ENCODE peak calls at places on chromosomes 6 and 20, in ten cellular contexts. Q is HS-5; W is central memory CD4-positive, alpha-beta T cell; I is NCI-H460; Z is amniotic stem cell; G is T-helper 2 cell; B is SHP77; K is activated CD8-positive, alpha-beta memory T cell treated with anti-CD3 and anti-CD28 coated beads, Interleukin-2, amount 50 U/mL, for 4 hours; Y is K562; L is stimulated activated CD4-positive, alpha-beta T cell treated with anti-CD3 and anti-CD28 coated beads, Interleukin-4, amount 100 ng/mL, for 1 hour. F is an unnamed sample.

GRCh38 chr6:40347571-40348011 is 239.6 kb downstream of the LRFN2 start:
- DNase-seq in I (no peak), W (no peak), Z (no peak), L (no peak), Q (no peak), K (no peak), B (no peak), G (no peak), Y (no peak), F (no peak)

GRCh38 chr6:127547909-127548649 is 28.9 kb upstream of the C6orf58 start:
- DNase-seq in Z (no peak), K (no peak), Y (no peak), Q (no peak), B (no peak), I (no peak), L (no peak), W (no peak), G (no peak), F (no peak)

GRCh38 chr6:46993846-46994245 is 48.3 kb downstream of the ADGRF1 start:
- DNase-seq in I (no peak), Z (peak; percentile 15), G (no peak), Y (no peak), W (no peak), K (no peak), Q (peak; percentile 88), B (no peak), L (no peak), F (no peak)

GRCh38 chr20:33601016-33601415 is 61.1 kb upstream of the C20orf144 start:
- DNase-seq in L (no peak), B (no peak), K (no peak), I (no peak), Z (no peak), W (no peak), Q (no peak), Y (no peak), G (no peak), F (no peak)

GRCh38 chr6:28789553-28790083 is 134.2 kb downstream of the TRIM27 start:
- DNase-seq in Z (no peak), Q (peak; percentile 68), I (peak; percentile 71), L (no peak), K (no peak), B (peak; percentile 29), Y (peak; percentile 62), G (no peak), W (no peak), F (no peak)

GRCh38 chr20:1005452-1006027 is 3.4 kb upstream of the RSPO4 start:
- DNase-seq in Z (no peak), K (peak; percentile 13), L (peak; percentile 5), Q (peak; percentile 3), I (peak; percentile 12), W (no peak), Y (peak; percentile 68), B (peak; percentile 7), G (no peak), F (no peak)

GRCh38 chr20:1854246-1854645 is 41.0 kb upstream of the SIRPA start:
- DNase-seq in Z (no peak), B (no peak), G (no peak), Q (no peak), K (no peak), L (no peak), Y (no peak), W (no peak), I (no peak), F (no peak)

GRCh38 chr6:7899046-7899888 is 11.3 kb downstream of the TXNDC5 start:
- DNase-seq in B (no peak), G (no peak), W (no peak), Z (no peak), I (no peak), Q (no peak), K (no peak), Y (peak; percentile 50), L (no peak), F (no peak)

GRCh38 chr6:7413151-7413823 is 23.7 kb downstream of the RIOK1 start:
- DNase-seq in B (no peak), W (no peak), Q (no peak), Y (no peak), L (no peak), I (no peak), Z (no peak), K (no peak), G (no peak), F (no peak)

GRCh38 chr6:715709-716450 is 22.9 kb upstream of the EXOC2 start:
- DNase-seq in G (no peak), L (no peak), K (no peak), I (no peak), Y (no peak), Z (no peak), B (no peak), Q (no peak), W (no peak), F (no peak)

GRCh38 chr20:9179193-9179802 is 110.4 kb downstream of the PLCB4 start:
- DNase-seq in L (no peak), W (no peak), B (no peak), Z (no peak), Q (no peak), K (no peak), G (no peak), I (no peak), Y (no peak), F (no peak)

GRCh38 chr6:168927026-168927425 is 326.6 kb downstream of the THBS2 start:
- DNase-seq in W (no peak), L (no peak), K (no peak), B (no peak), Z (no peak), Q (no peak), G (no peak), Y (no peak), I (no peak), F (no peak)

GRCh38 chr6:149461670-149462069 is 23.1 kb downstream of the ZC3H12D start:
- DNase-seq in G (no peak), I (no peak), Q (no peak), Y (no peak), Z (no peak), K (no peak), B (no peak), W (no peak), L (no peak), F (no peak)

GRCh38 chr6:139983555-139984276 is 609.3 kb upstream of the CITED2 start:
- DNase-seq in W (no peak), L (no peak), I (no peak), Z (no peak), B (no peak), K (no peak), G (no peak), Y (no peak), Q (no peak), F (no peak)